ENCODE peak calls at places on chromosomes 13 and 19, in ten cellular contexts. R is CD8-positive, alpha-beta T cell; O is dorsolateral prefrontal cortex; C is AG10803; Y is hepatocyte; D is AG04450; H is foreskin fibroblast; L is ovary; N is mammary epithelial cell; B is astrocyte. Z is an unnamed sample.

GRCh38 chr13:113582841-113583631 is 1.5 kb upstream of the TFDP1 start:
- DNase-seq in R (no peak), O (peak; percentile 38), C (no peak), Y (peak; percentile 26), D (no peak), H (no peak), L (peak; percentile 28), N (no peak), B (no peak), Z (peak; percentile 9)

GRCh38 chr19:39643591-39643990 is 12.1 kb upstream of the LGALS16 start:
- DNase-seq in R (no peak), O (no peak), C (no peak), Y (no peak), D (no peak), H (no peak), L (no peak), N (no peak), B (no peak), Z (no peak)

GRCh38 chr13:54643863-54644262 is 1615.2 kb downstream of the OLFM4 start:
- DNase-seq in R (no peak), O (no peak), C (no peak), Y (no peak), D (no peak), H (no peak), L (no peak), N (no peak), B (no peak), Z (no peak)

GRCh38 chr13:20702530-20702929 is 969 bp upstream of the IL17D start:
- DNase-seq in R (no peak), O (no peak), C (no peak), Y (peak; percentile 36), D (no peak), H (peak; percentile 61), L (no peak), N (no peak), B (no peak), Z (no peak)

GRCh38 chr13:23695711-23696512 is 125.7 kb downstream of the TNFRSF19 start:
- DNase-seq in R (peak; percentile 13), O (no peak), C (no peak), Y (no peak), D (no peak), H (no peak), L (no peak), N (no peak), B (no peak), Z (peak; percentile 86)

GRCh38 chr13:72458701-72459100 is 268.7 kb downstream of the MZT1 start:
- DNase-seq in R (no peak), O (no peak), C (peak; percentile 0), Y (no peak), D (no peak), H (no peak), L (no peak), N (peak; percentile 30), B (peak; percentile 22), Z (no peak)

GRCh38 chr19:55857149-55857548 is 20.8 kb downstream of the NLRP4 start:
- DNase-seq in R (no peak), O (no peak), C (no peak), Y (no peak), D (no peak), H (no peak), L (no peak), N (no peak), B (no peak), Z (no peak)

GRCh38 chr13:64446372-64446771 is 2783.8 kb downstream of the PCDH9 start:
- DNase-seq in R (no peak), O (no peak), C (no peak), Y (peak; percentile 10), D (no peak), H (peak; percentile 25), L (no peak), N (no peak), B (no peak), Z (no peak)

GRCh38 chr19:33396701-33397535 is 23.4 kb downstream of the CEBPG start:
- DNase-seq in R (no peak), O (peak; percentile 36), C (no peak), Y (no peak), D (no peak), H (no peak), L (peak; percentile 37), N (no peak), B (no peak), Z (no peak)

GRCh38 chr13:36475468-36475867 is 43.2 kb downstream of the CCNA1 start:
- DNase-seq in R (no peak), O (no peak), C (no peak), Y (no peak), D (no peak), H (peak; percentile 29), L (no peak), N (peak; percentile 45), B (no peak), Z (no peak)

DNA sequence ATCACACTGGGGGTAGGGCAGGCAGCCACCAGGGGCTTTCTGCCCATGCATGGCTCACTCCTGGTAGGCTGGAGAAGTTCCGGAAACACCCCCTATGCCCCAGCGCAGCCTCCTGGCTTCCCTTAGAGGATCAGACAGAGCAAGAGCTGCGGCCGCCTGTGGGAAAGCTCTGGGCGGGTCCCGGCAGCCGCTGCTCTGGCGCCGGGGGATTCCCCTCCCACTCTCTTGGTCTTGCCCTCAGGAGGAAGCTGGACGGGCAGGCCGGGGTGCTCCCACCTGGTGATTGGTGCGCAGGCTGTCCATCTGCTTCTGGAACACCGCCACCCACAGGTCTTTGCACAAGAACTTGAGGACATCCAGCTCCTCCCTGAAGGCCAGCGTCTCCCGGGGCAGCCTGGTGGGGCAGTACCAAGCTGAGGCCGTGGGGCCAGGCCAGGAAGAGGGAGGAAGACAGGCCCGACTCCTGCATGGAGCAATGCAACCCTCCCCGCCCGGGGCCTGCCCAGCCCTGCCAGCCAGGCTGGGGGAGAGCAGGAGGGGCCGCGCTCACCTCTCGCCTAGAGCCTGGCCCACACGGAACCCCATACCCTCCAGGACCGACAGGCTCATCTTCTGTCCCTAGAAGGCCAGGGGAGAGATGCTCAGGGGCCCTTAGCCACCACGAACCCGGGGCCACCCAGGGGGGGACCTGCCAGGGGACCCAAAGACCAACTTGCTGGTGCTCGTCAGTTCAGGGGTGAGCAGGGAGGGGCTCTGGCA is 4.0 kb upstream of the NKPD1 start:
- DNase-seq in R (no peak), O (no peak), C (peak; percentile 61), Y (peak; percentile 88), D (no peak), H (peak; percentile 69), L (peak; percentile 72), N (peak; percentile 90), B (peak; percentile 55), Z (peak; percentile 90)
- TF ChIP-seq CTCF in R (no peak), O (no peak), C (no peak), Y (peak; percentile 5), D (no peak), H (no peak), L (no peak), N (peak; percentile 33), B (no peak), Z (no peak)

DNA sequence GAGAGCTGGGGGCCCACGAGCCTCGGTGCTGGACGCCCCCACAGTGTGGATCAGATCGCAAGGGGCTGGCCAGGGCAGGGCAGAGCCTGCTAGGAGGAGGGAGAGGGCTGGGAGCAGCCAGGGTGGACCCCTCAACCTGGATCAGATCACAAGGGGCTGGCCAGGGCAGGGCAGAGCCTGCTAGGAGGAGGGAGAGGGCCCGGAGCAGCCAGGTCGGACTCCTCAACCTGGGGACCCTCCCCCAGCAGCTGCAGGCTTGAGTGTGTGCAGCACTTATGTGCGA is 126.6 kb downstream of the KDM4B start:
- DNase-seq in R (no peak), O (no peak), C (no peak), Y (no peak), D (no peak), H (no peak), L (no peak), N (no peak), B (no peak), Z (no peak)
- TF ChIP-seq CTCF in R (no peak), O (no peak), C (no peak), Y (no peak), D (no peak), H (no peak), L (no peak), N (no peak), B (no peak), Z (no peak)

DNA sequence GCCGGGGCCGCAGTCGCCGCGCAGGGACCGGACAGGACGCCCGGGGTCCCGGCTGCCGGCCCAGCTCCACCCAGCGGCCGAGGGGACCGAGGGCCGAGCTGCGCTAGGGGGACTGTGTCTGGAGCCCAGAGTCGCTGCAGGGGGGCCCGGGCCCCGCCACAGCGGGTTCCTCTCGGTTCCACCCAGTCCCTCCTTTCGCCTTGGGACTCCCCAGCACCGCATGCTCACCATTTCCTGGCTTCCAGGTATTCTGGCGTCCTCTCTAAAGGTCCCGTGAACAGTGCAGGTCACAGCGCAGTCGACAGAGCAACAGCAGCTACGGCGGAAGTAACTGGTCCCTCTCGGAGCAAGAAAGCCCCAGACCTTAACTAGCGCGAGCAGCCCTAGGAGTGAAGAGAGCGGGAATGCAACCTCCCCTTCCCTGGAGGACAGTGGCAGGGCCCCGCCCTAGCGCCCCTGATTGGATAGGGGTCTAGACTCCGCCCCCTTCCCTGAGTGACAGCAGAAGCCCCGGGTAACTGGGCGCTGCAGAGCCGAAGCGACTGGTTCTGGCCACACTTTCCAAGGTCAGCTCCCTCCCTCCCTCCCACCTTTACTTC is at the start of gene ZNF878:
- DNase-seq in R (no peak), O (peak; percentile 88), C (peak; percentile 75), Y (peak; percentile 96), D (peak; percentile 67), H (peak; percentile 92), L (peak; percentile 90), N (peak; percentile 76), B (peak; percentile 79), Z (peak; percentile 88)
- TF ChIP-seq CTCF in R (no peak), O (no peak), C (peak; percentile 9), Y (no peak), D (no peak), H (no peak), L (no peak), N (no peak), B (no peak), Z (peak; percentile 27)

GRCh38 chr19:18520848-18521691 is 800 bp downstream of the ELL start:
- DNase-seq in R (no peak), O (no peak), C (no peak), Y (peak; percentile 52), D (no peak), H (peak; percentile 31), L (peak; percentile 73), N (no peak), B (no peak), Z (no peak)
- TF ChIP-seq CTCF in R (no peak), O (no peak), C (no peak), Y (no peak), D (peak; percentile 14), H (no peak), L (no peak), N (peak; percentile 10), B (no peak), Z (no peak)

DNA sequence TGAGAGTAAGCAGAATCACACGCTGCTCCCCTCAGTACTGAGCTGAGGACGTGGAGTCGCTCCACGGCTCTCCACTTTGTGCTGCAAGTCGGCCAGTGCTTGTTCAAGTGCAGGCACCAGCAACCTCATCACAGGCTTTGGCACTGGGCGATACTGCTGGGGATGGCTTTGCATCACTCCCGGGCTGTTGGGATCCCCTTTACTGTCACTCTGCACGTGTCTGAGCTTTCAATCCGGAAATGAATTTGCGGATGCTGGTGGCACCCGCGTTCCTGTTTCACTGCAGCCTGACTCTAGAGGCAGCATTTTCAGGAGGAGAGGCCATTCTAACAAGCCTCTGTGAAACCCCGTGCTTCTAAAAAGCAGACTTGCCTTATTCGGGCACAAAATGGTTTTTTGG is 19.1 kb downstream of the SMARCA4 start:
- DNase-seq in R (no peak), O (peak; percentile 59), C (no peak), Y (no peak), D (no peak), H (no peak), L (no peak), N (no peak), B (no peak), Z (no peak)
- TF ChIP-seq CTCF in R (no peak), O (no peak), C (no peak), Y (no peak), D (no peak), H (no peak), L (no peak), N (no peak), B (no peak), Z (no peak)

GRCh38 chr13:45441633-45442032 is 23.1 kb upstream of the COG3 start:
- DNase-seq in R (no peak), O (no peak), C (peak; percentile 33), Y (no peak), D (no peak), H (peak; percentile 60), L (no peak), N (peak; percentile 79), B (peak; percentile 17), Z (peak; percentile 43)
- TF ChIP-seq CTCF in R (no peak), O (no peak), C (peak; percentile 43), Y (peak; percentile 10), D (peak; percentile 17), H (peak; percentile 32), L (no peak), N (peak; percentile 60), B (no peak), Z (no peak)